ENCODE peak calls at places on chromosome 6, in eight cellular contexts. M is BJ, N is foreskin fibroblast, F is NB4, G is IMR-90, O is lower leg skin, X is cardiac muscle cell, V is left ventricle myocardium inferior. I is an unnamed sample.

GRCh38 chr6:167898673-167899311 is 72.1 kb downstream of the AFDN start:
- DNase-seq in G (peak; percentile 68), M (no peak), V (no peak), O (no peak), N (peak; percentile 52), X (peak; percentile 66), F (peak; percentile 37), I (peak; percentile 28)

GRCh38 chr6:30763618-30764489 is 19.5 kb upstream of the IER3 start:
- DNase-seq in X (peak; percentile 65), F (no peak), N (peak; percentile 39), V (no peak), O (no peak), G (peak; percentile 54), M (no peak), I (peak; percentile 65)

GRCh38 chr6:235763-236360 is 56.4 kb upstream of the DUSP22 start:
- DNase-seq in G (peak; percentile 61), M (no peak), X (peak; percentile 66), O (no peak), F (peak; percentile 41), V (no peak), N (peak; percentile 15), I (peak; percentile 87)

GRCh38 chr6:166587631-166588413 is 1.3 kb upstream of the RAMACL start:
- DNase-seq in N (no peak), G (no peak), F (peak; percentile 82), X (no peak), O (peak; percentile 82), M (no peak), V (no peak), I (peak; percentile 70)

GRCh38 chr6:85460951-85461805 is 11.3 kb downstream of the NT5E start:
- DNase-seq in G (no peak), M (no peak), O (no peak), F (peak; percentile 80), X (peak; percentile 89), N (no peak), V (no peak), I (peak; percentile 87)

GRCh38 chr6:41289815-41290214 is 3.3 kb upstream of the TREM1 start:
- DNase-seq in O (no peak), X (no peak), M (no peak), G (no peak), F (no peak), V (no peak), N (no peak), I (no peak)

GRCh38 chr6:1872649-1873131 is 263.0 kb downstream of the FOXC1 start:
- DNase-seq in N (peak; percentile 79), G (peak; percentile 79), O (no peak), V (no peak), X (peak; percentile 83), F (peak; percentile 35), M (peak; percentile 44), I (no peak)

GRCh38 chr6:114100421-114100820 is 129.5 kb upstream of the HDAC2 start:
- DNase-seq in X (no peak), V (no peak), N (peak; percentile 63), F (no peak), M (no peak), O (no peak), G (peak; percentile 59), I (no peak)

DNA sequence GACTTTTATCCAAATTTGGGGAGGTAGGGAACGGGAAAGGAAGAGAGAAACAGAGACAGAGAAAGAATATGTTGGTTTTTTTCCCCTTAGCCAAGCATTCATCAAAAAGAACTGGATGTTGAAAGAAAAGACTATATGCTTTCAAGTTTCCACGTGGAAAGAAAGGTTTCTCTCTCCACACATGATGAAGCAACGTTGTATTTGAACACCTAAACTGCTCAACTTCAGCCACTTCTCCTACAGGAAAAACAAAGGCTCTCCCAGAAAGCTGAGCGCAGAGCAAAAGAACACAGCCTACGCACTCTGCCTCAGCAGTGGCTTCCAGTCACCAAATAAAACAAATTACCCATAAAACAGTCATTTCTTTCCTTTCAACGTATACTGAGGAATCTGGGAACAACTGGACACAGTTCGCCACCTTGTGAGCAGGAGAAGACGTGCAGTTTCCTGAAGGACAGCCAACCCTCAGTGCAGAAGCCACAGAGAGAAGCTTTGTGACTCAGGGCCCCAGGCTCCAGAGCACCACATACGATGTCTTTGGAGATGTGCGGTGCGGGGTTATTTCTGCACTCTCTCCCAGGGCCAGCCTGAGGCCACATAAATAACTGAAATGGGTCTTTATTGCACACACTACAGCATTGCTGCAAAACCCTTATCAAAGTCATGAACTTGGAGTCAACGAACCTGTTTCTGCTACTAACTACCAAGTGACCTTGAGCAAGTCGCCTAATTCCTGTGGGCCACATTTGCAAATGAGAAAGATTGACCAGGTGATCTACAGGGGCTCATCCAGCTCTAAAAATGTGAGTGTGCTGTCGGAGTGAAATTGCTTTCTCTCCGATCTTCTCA is 10.1 kb downstream of the IL17F start:
- DNase-seq in O (no peak), F (peak; percentile 59), N (peak; percentile 79), M (peak; percentile 29), G (peak; percentile 63), V (no peak), X (peak; percentile 52), I (peak; percentile 84)
- TF ChIP-seq CTCF in O (no peak), F (peak; percentile 39), N (peak; percentile 35), M (peak; percentile 60), G (peak; percentile 52), V (peak; percentile 60), X (peak; percentile 40), I (peak; percentile 65)

GRCh38 chr6:134821397-134821796 is 128.5 kb downstream of the ALDH8A1 start:
- DNase-seq in V (no peak), X (no peak), M (no peak), N (no peak), G (no peak), O (no peak), F (no peak), I (no peak)

GRCh38 chr6:134826889-134827737 is 122.8 kb downstream of the ALDH8A1 start:
- DNase-seq in F (no peak), V (peak; percentile 81), O (peak; percentile 96), M (peak; percentile 94), G (peak; percentile 81), N (peak; percentile 95), X (peak; percentile 99), I (peak; percentile 45)

GRCh38 chr6:134821914-134822862 is 127.7 kb downstream of the ALDH8A1 start:
- DNase-seq in M (no peak), G (peak; percentile 54), X (no peak), O (no peak), N (peak; percentile 48), F (no peak), V (no peak), I (no peak)

GRCh38 chr6:134822920-134823430 is 126.9 kb downstream of the ALDH8A1 start:
- DNase-seq in G (peak; percentile 90), N (peak; percentile 92), X (peak; percentile 93), M (no peak), V (peak; percentile 24), O (no peak), F (peak; percentile 84), I (peak; percentile 79)

DNA sequence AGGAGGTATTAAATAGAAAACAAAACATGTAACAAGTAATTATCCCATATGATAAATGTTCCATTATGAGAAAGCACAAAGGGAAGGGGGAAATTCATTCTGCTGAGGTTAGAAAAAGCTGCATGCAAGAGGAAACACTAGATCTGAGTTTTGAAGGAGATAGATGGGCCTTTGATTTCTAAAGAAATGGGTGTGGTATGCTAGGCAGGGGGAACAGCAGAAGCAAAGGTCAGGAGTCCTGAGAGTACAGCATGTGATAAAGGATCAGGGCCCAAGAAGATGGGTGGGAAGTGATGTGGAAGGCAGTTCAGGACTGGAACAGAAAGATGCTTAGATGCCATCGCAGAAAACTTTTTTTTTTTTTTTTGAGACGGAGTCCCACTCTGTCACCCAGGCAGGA is 126.3 kb downstream of the ALDH8A1 start:
- DNase-seq in X (no peak), F (no peak), O (no peak), G (no peak), M (no peak), V (no peak), N (no peak), I (no peak)
- H3K4me3 ChIP-seq in X (no peak overlapping the region), F (no peak overlapping the region), O (no peak overlapping the region), G (no peak overlapping the region), M (no peak overlapping the region), V (no peak overlapping the region), N (no peak overlapping the region), I (no peak overlapping the region)

GRCh38 chr6:53731906-53732636 is 62.7 kb upstream of the LRRC1 start:
- DNase-seq in N (no peak), F (no peak), X (no peak), V (no peak), G (no peak), M (no peak), O (no peak), I (no peak)

GRCh38 chr6:53737746-53738145 is 57.1 kb upstream of the LRRC1 start:
- DNase-seq in O (no peak), V (no peak), G (no peak), X (no peak), N (no peak), M (no peak), F (no peak), I (no peak)

GRCh38 chr6:53730767-53731166 is 64.0 kb upstream of the LRRC1 start:
- DNase-seq in F (no peak), X (no peak), V (no peak), N (no peak), G (no peak), O (no peak), M (no peak), I (no peak)

GRCh38 chr6:53735896-53736295 is 58.9 kb upstream of the LRRC1 start:
- DNase-seq in V (no peak), O (no peak), N (no peak), X (no peak), G (no peak), M (no peak), F (no peak), I (peak; percentile 12)

GRCh38 chr6:53734473-53735299 is 60.1 kb upstream of the LRRC1 start:
- DNase-seq in N (peak; percentile 58), O (no peak), V (peak; percentile 21), X (peak; percentile 58), M (peak; percentile 77), F (peak; percentile 59), G (peak; percentile 78), I (peak; percentile 32)
- TF ChIP-seq CTCF in N (peak; percentile 36), O (no peak), V (peak; percentile 41), X (peak; percentile 52), M (peak; percentile 42), F (peak; percentile 65), G (peak; percentile 37), I (peak; percentile 23)

GRCh38 chr6:79302341-79302740 is 67.9 kb upstream of the HMGN3 start:
- DNase-seq in M (no peak), O (no peak), N (no peak), V (no peak), G (no peak), F (no peak), X (no peak), I (no peak)

GRCh38 chr6:79307321-79308036 is 73.0 kb upstream of the HMGN3 start:
- DNase-seq in O (no peak), F (no peak), G (no peak), M (no peak), X (no peak), N (peak; percentile 45), V (no peak), I (no peak)

GRCh38 chr6:79301290-79301689 is 66.8 kb upstream of the HMGN3 start:
- DNase-seq in M (no peak), O (no peak), F (no peak), X (no peak), G (no peak), N (no peak), V (no peak), I (no peak)

DNA sequence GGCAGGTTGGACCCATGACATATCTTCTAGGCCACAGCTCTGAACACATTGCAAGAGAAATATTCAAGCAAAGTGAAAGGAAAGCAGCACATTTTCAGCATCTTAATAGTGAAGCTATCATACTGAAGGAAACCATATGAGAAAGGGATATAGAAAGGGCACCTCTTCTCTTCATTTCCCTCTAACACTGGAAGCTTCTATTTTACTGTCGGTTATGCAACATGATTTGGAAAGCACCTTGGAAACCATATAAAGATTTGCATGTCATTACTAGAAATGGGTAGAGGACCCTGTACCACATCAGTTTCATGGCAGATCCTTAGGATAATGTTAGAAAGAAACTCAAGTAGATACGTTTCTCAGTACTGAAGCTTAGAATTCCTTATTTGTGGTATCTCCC is 70.5 kb upstream of the HMGN3 start:
- DNase-seq in O (no peak), N (no peak), V (no peak), X (no peak), F (no peak), G (no peak), M (no peak), I (peak; percentile 24)
- H3K4me3 ChIP-seq in O (no peak overlapping the region), N (no peak overlapping the region), V (no peak overlapping the region), X (no peak overlapping the region), F (no peak overlapping the region), G (no peak overlapping the region), M (no peak overlapping the region), I (no peak overlapping the region)

I was measured in GM12865.